ENCODE peak calls at places on chromosomes 4 and X, in eight cellular contexts. M is dorsolateral prefrontal cortex, A is fibroblast of mammary gland, T is GM12865, W is mucosa of descending colon, C is NB4, X is foreskin fibroblast, Z is uterus. B is an unnamed sample.

GRCh38 chr4:74623041-74623440 is 171.3 kb downstream of the BTC start:
- DNase-seq in Z (no peak), T (peak), X (no peak), M (no peak), W (peak), C (peak), A (peak), B (no peak)

GRCh38 chr4:133799916-133800315 is 401.7 kb downstream of the PABPC4L start:
- DNase-seq in X (no peak), Z (no peak), C (no peak), T (no peak), W (no peak), M (no peak), A (peak), B (no peak)

GRCh38 chr4:472881-473574 is 25.9 kb downstream of the ZNF721 start:
- DNase-seq in T (peak), M (no peak), C (peak), Z (no peak), X (peak), W (no peak), A (peak), B (peak)

GRCh38 chr4:118033148-118034060 is 882 bp upstream of the NDST3 start:
- DNase-seq in Z (no peak), W (peak), X (peak), M (peak), A (peak), T (no peak), C (peak), B (peak)

GRCh38 chr4:176193898-176194297 is 1.5 kb downstream of the SPATA4 start:
- DNase-seq in A (peak), T (peak), X (peak), C (no peak), W (no peak), M (no peak), Z (no peak), B (peak)

GRCh38 chrX:119041175-119041574 is 31.6 kb upstream of the CT47C1 start:
- DNase-seq in A (peak), Z (peak), X (peak), M (no peak), W (peak), T (no peak), C (peak), B (peak)

GRCh38 chr4:79050521-79050880 is 111.3 kb upstream of the PAQR3 start:
- DNase-seq in X (no peak), Z (no peak), W (no peak), T (no peak), A (no peak), M (no peak), C (peak), B (no peak)

GRCh38 chr4:80240976-80241375 is 25.5 kb upstream of the FGF5 start:
- DNase-seq in A (peak), T (peak), C (no peak), X (no peak), M (no peak), Z (no peak), W (no peak), B (no peak)

GRCh38 chr4:163688856-163689255 is 194.4 kb downstream of the TMA16 start:
- DNase-seq in M (no peak), A (no peak), X (no peak), W (no peak), T (no peak), C (no peak), Z (no peak), B (no peak)

GRCh38 chr4:87428979-87429378 is 6.6 kb downstream of the NUDT9 start:
- DNase-seq in T (no peak), Z (no peak), X (no peak), M (no peak), A (no peak), C (no peak), W (no peak), B (no peak)

GRCh38 chr4:74181225-74181624 is 23.3 kb downstream of the MTHFD2L start:
- DNase-seq in M (no peak), X (peak), T (no peak), A (peak), Z (no peak), W (no peak), C (no peak), B (no peak)

GRCh38 chr4:47368211-47368610 is 95.3 kb downstream of the COMMD8 start:
- DNase-seq in W (no peak), X (no peak), Z (no peak), C (peak), A (no peak), T (no peak), M (no peak), B (no peak)

GRCh38 chrX:110317820-110318663 is at the start of gene AMMECR1:
- DNase-seq in A (peak), T (peak), C (peak), M (peak), X (peak), W (peak), Z (peak), B (peak)

GRCh38 chrX:47846070-47846469 is 9.4 kb downstream of the ZNF81 start:
- DNase-seq in M (no peak), C (no peak), X (no peak), A (no peak), T (no peak), Z (no peak), W (no peak), B (no peak)

GRCh38 chr4:102586644-102587021 is 85.5 kb downstream of the NFKB1 start:
- DNase-seq in M (no peak), W (no peak), Z (no peak), T (peak), A (no peak), C (no peak), X (no peak), B (no peak)

GRCh38 chr4:5912614-5913019 is 19.7 kb upstream of the CRMP1 start:
- DNase-seq in M (no peak), C (no peak), W (no peak), A (no peak), Z (no peak), X (no peak), T (peak), B (no peak)

GRCh38 chrX:43970528-43970927 is 2.7 kb downstream of the NDP start:
- DNase-seq in M (no peak), X (peak), W (no peak), A (peak), Z (no peak), C (peak), T (no peak), B (peak)

GRCh38 chr4:10944321-10944720 is 259.8 kb upstream of the CLNK start:
- DNase-seq in M (no peak), X (no peak), W (peak), C (no peak), T (no peak), Z (no peak), A (no peak), B (no peak)

GRCh38 chr4:182808673-182809416 is 108.3 kb downstream of the DCTD start:
- DNase-seq in C (peak), X (no peak), T (peak), A (no peak), W (no peak), Z (no peak), M (no peak), B (peak)

GRCh38 chr4:135382280-135382679 is 1180.7 kb upstream of the PABPC4L start:
- DNase-seq in Z (no peak), C (no peak), W (no peak), A (no peak), T (no peak), M (no peak), X (no peak), B (peak)

GRCh38 chr4:153205028-153205648 is 895 bp downstream of the TRIM2 start:
- DNase-seq in X (no peak), M (no peak), Z (no peak), A (no peak), T (peak), C (no peak), W (peak), B (no peak)

GRCh38 chr4:55321707-55322264 is 24.3 kb upstream of the SRD5A3 start:
- DNase-seq in M (peak), Z (peak), T (peak), C (peak), A (peak), X (peak), W (peak), B (peak)

GRCh38 chrX:150574824-150575409 is 6.5 kb downstream of the MTM1 start:
- DNase-seq in C (no peak), T (peak), Z (no peak), X (no peak), W (no peak), A (no peak), M (no peak), B (no peak)

GRCh38 chrX:150573702-150574101 is 5.3 kb downstream of the MTM1 start:
- DNase-seq in X (no peak), T (peak), Z (no peak), A (no peak), M (no peak), W (peak), C (no peak), B (no peak)

GRCh38 chrX:150572206-150572605 is 3.8 kb downstream of the MTM1 start:
- DNase-seq in C (no peak), X (no peak), Z (no peak), M (no peak), W (no peak), T (no peak), A (no peak), B (no peak)

GRCh38 chrX:150577174-150577573 is 8.8 kb downstream of the MTM1 start:
- DNase-seq in M (no peak), W (peak), C (no peak), A (no peak), Z (no peak), T (no peak), X (no peak), B (no peak)

GRCh38 chrX:150575415-150575814 is 7.0 kb downstream of the MTM1 start:
- DNase-seq in Z (no peak), W (peak), A (peak), X (peak), T (peak), C (no peak), M (no peak), B (peak)
- H3K4me3 ChIP-seq in Z (no peak), W (no peak), A (no peak), X (no peak), T (peak), C (no peak), M (no peak), B (no peak)

DNA sequence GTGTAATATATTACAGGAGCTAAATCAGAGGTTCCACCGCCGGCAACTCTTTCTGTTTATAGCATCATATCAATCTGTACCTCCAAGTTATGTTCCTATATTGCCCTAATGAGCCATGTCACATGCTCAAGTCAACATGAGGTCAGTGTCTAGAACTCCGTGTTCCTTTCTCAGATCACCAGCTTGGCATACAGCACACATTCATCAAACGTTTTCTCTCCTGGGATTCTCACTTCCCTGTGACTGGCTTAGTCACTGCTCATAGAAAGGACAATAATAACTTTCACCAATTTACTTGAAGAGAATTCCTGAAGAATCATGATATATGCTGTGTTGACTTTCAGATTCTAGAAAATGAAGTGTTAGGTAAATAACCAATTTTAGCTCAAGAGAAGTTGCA is 531.9 kb upstream of the SPANXN1 start:
- DNase-seq in W (no peak), A (peak), Z (no peak), T (no peak), M (no peak), X (no peak), C (no peak), B (no peak)
- H3K4me3 ChIP-seq in W (no peak), A (no peak), Z (no peak), T (no peak), M (no peak), X (no peak), C (no peak), B (no peak)

GRCh38 chr4:165716472-165716871 is 156.6 kb upstream of the TLL1 start:
- DNase-seq in T (no peak), M (no peak), C (no peak), A (no peak), Z (no peak), W (no peak), X (no peak), B (no peak)
- H3K4me3 ChIP-seq in T (no peak), M (no peak), C (no peak), A (no peak), Z (no peak), W (no peak), X (no peak), B (no peak)

GRCh38 chrX:132191938-132192337 is 27.3 kb downstream of the RAP2C start:
- DNase-seq in W (no peak), T (no peak), X (no peak), C (no peak), A (no peak), M (no peak), Z (no peak), B (no peak)
- H3K4me3 ChIP-seq in W (no peak), T (no peak), X (no peak), C (no peak), A (no peak), M (no peak), Z (no peak), B (no peak)

GRCh38 chr4:186108391-186108790 is 3.9 kb downstream of the FAM149A start:
- DNase-seq in W (no peak), Z (no peak), C (no peak), A (no peak), T (no peak), X (no peak), M (no peak), B (no peak)

GRCh38 chr4:186104114-186104894 is at the start of gene FAM149A:
- DNase-seq in T (peak), A (no peak), X (no peak), Z (peak), C (no peak), M (peak), W (peak), B (peak)

GRCh38 chr4:186104895-186105720 is 604 bp downstream of the FAM149A start:
- DNase-seq in A (no peak), T (no peak), C (no peak), W (peak), X (no peak), M (no peak), Z (peak), B (peak)

GRCh38 chr4:186102931-186103330 is 1.6 kb upstream of the FAM149A start:
- DNase-seq in M (no peak), A (no peak), T (no peak), C (no peak), W (no peak), X (no peak), Z (no peak), B (no peak)

DNA sequence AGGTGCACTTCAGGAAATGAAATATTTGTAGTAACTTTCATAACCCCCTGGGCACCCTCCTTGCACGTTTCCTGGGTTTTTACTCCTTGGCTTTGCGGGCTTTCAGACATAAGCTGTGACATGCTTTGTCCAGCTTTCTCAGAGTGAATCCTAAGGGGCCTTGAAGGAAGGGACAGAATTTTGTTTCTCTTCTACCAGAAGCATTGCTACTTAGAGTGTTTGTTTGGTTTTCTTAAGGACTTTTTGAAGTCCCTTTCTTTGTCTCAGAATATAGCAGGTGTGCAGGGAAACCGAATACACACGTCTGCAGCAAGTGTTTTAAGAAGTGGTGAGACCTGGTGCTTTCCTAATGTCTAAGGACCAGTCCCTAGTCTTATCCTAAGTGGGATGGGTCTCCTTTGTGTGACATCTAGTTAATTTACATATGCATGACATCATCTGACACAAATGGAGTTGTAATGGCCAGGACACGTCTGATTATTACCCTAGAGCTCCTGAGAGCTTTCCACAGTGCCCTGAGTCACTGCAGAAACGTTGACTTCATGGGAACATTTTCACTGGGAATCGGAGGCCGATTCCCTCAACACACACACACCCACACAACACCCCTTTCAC is 1.3 kb downstream of the FAM149A start:
- DNase-seq in M (no peak), Z (no peak), C (no peak), W (peak), X (no peak), A (peak), T (no peak), B (peak)
- H3K4me3 ChIP-seq in M (peak), Z (peak), C (no peak), W (peak), X (no peak), A (no peak), T (no peak), B (peak)

DNA sequence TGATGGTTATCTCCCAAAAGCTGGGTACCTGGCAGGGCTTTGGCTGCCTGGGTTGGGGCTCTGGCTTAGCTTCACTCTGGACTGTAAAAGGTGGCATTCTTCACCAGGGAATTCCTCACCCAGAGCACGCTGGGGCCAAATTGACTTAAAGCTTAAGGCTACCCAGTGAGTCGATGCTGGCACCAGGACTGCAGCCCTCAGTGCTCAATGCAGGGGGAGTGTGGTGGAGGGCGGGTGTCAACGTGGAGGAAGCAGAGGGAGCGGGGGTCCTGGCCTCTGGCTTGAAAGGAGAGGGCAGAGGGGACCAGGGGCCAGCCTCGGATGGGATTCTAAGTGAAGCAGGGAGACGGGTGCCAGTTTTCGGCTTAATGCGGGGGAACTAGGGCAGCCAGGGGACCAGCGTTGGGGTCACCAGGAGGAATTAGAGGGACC is 446 bp upstream of the FAM50A start:
- DNase-seq in X (no peak), T (no peak), M (no peak), W (peak), A (no peak), Z (no peak), C (no peak), B (peak)
- H3K4me3 ChIP-seq in X (peak), T (peak), M (peak), W (no peak), A (peak), Z (peak), C (no peak), B (peak)

GRCh38 chr4:83535945-83536648 is at the start of gene GPAT3:
- DNase-seq in X (peak), A (peak), M (peak), Z (peak), W (peak), C (peak), T (peak), B (peak)
- H3K4me3 ChIP-seq in X (peak), A (peak), M (peak), Z (peak), W (peak), C (peak), T (peak), B (peak)

DNA sequence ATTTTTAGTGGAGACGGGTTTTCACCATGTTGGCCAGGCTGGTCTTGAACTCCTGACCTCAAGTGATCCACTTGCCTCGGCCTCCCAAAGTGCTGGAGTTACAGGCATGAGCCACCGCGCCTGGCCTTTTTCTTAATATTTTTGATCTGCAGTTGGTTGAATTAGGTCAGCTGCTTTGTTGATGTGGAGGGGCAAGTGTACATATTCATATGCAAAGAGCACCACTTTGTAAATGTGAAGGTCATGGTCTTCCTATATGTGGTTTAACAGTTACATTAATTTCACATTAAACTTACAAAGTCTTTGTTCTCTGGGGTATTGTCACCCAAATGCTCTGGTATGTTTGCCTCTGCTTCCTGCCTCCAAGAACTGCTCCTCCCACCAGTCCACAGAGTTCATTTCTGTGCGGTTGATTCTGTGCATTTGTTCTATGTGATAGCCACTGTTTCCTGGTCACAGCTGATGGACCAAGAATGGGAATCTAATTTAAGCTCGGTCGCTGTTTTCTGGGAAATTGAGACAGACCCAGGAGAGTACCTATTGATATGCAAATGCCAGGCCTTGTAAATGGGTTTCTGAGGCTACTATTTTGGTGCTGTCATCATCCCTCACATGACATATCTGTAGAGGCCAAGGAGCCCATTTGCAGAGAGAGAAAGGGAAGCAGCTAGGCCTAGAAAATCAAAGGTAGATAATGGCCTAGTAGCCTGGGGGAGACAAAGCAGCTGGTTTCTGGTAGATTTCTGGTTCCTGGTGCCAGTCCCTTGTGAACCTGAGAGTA is 27.0 kb upstream of the HPSE start:
- DNase-seq in M (no peak), Z (no peak), C (no peak), A (no peak), W (no peak), T (no peak), X (no peak), B (no peak)
- H3K4me3 ChIP-seq in M (no peak), Z (no peak), C (no peak), A (no peak), W (no peak), T (no peak), X (no peak), B (no peak)

GRCh38 chr4:72567036-72567435 is 2.0 kb downstream of the ADAMTS3 start:
- DNase-seq in A (no peak), Z (no peak), C (no peak), T (no peak), M (no peak), W (no peak), X (no peak), B (no peak)
- H3K4me3 ChIP-seq in A (no peak), Z (peak), C (no peak), T (no peak), M (peak), W (no peak), X (peak), B (peak)

GRCh38 chrX:123964155-123964554 is 2.6 kb downstream of the STAG2 start:
- DNase-seq in Z (no peak), C (peak), W (no peak), M (no peak), X (no peak), A (peak), T (no peak), B (no peak)
- H3K4me3 ChIP-seq in Z (peak), C (peak), W (no peak), M (peak), X (peak), A (no peak), T (peak), B (peak)